ENCODE peak calls at places on chromosomes 6 and 20, in five cellular contexts. S is HFF-Myc; Y is AG08396; R is hypothalamus; C is activated gamma-delta T cell treated with anti-CD3 and anti-CD28 coated beads, Interleukin-2, amount 50 U/mL, for 16 hours. V is an unnamed sample.

GRCh38 chr6:144190593-144190992 is 40.3 kb downstream of the STX11 start:
- DNase-seq in S (peak), Y (peak), R (no peak), C (no peak), V (no peak)

GRCh38 chr20:63177785-63178444 is 38.0 kb downstream of the YTHDF1 start:
- DNase-seq in S (no peak), Y (no peak), R (no peak), C (no peak), V (no peak)

GRCh38 chr6:42756713-42757112 is 10.8 kb upstream of the TBCC start:
- DNase-seq in S (no peak), Y (no peak), R (no peak), C (no peak), V (no peak)

GRCh38 chr20:18019068-18019467 is 38.6 kb downstream of the OVOL2 start:
- DNase-seq in S (no peak), Y (peak), R (no peak), C (no peak), V (no peak)

GRCh38 chr20:21513181-21513663 is 642 bp downstream of the NKX2-2 start:
- DNase-seq in S (no peak), Y (peak), R (no peak), C (no peak), V (no peak)

GRCh38 chr20:38127920-38128528 is 37.0 kb downstream of the TGM2 start:
- DNase-seq in S (no peak), Y (no peak), R (no peak), C (no peak), V (no peak)

GRCh38 chr6:147216915-147217314 is 12.7 kb downstream of the STXBP5 start:
- DNase-seq in S (no peak), Y (no peak), R (no peak), C (no peak), V (no peak)

GRCh38 chr6:170584954-170585498 is 589 bp upstream of the PDCD2 start:
- DNase-seq in S (no peak), Y (no peak), R (no peak), C (no peak), V (no peak)

GRCh38 chr6:170445487-170445886 is 107.6 kb downstream of the PSMB1 start:
- DNase-seq in S (no peak), Y (no peak), R (no peak), C (no peak), V (no peak)

GRCh38 chr6:117444600-117444999 is 18.9 kb upstream of the ROS1 start:
- DNase-seq in S (no peak), Y (no peak), R (no peak), C (no peak), V (no peak)

GRCh38 chr6:36724514-36725385 is 27.1 kb downstream of the RAB44 start:
- DNase-seq in S (peak), Y (peak), R (no peak), C (no peak), V (no peak)

GRCh38 chr6:164069352-164070022 is 655.0 kb downstream of the QKI start:
- DNase-seq in S (no peak), Y (no peak), R (peak), C (no peak), V (no peak)

GRCh38 chr6:84227044-84227433 is 404 bp downstream of the CEP162 start:
- DNase-seq in S (no peak), Y (no peak), R (no peak), C (no peak), V (no peak)

GRCh38 chr6:117494694-117495318 is 12.3 kb downstream of the DCBLD1 start:
- DNase-seq in S (no peak), Y (no peak), R (no peak), C (no peak), V (no peak)

GRCh38 chr20:3749689-3750639 is 17.5 kb downstream of the HSPA12B start:
- DNase-seq in S (no peak), Y (peak), R (no peak), C (no peak), V (no peak)

GRCh38 chr6:5525209-5525608 is 263.9 kb downstream of the FARS2 start:
- DNase-seq in S (peak), Y (no peak), R (no peak), C (no peak), V (no peak)

GRCh38 chr20:52493177-52493711 is 301.7 kb upstream of the ZFP64 start:
- DNase-seq in S (no peak), Y (no peak), R (no peak), C (no peak), V (no peak)

GRCh38 chr20:3238616-3239025 is 369 bp downstream of the SLC4A11 start:
- DNase-seq in S (no peak), Y (peak), R (no peak), C (peak), V (no peak)

GRCh38 chr6:42441661-42442081 is 10.1 kb downstream of the TRERF1 start:
- DNase-seq in S (no peak), Y (no peak), R (no peak), C (no peak), V (no peak)

GRCh38 chr6:108164815-108165706 is 761 bp upstream of the NR2E1 start:
- DNase-seq in S (no peak), Y (no peak), R (no peak), C (no peak), V (no peak)

GRCh38 chr20:39190666-39191570 is 228.8 kb downstream of the DHX35 start:
- DNase-seq in S (no peak), Y (peak), R (no peak), C (no peak), V (no peak)

GRCh38 chr6:8149350-8149749 is 47.0 kb upstream of the EEF1E1 start:
- DNase-seq in S (no peak), Y (no peak), R (no peak), C (no peak), V (no peak)

GRCh38 chr6:12473494-12473893 is 183.3 kb downstream of the EDN1 start:
- DNase-seq in S (no peak), Y (no peak), R (no peak), C (no peak), V (no peak)

GRCh38 chr6:27752038-27752885 is 159.9 kb downstream of the OR2B2 start:
- DNase-seq in S (peak), Y (peak), R (peak), C (no peak), V (peak)

GRCh38 chr6:33419580-33420492 is at the start of gene SYNGAP1:
- DNase-seq in S (no peak), Y (no peak), R (peak), C (no peak), V (peak)

GRCh38 chr20:21235713-21236445 is 67.3 kb upstream of the XRN2 start:
- DNase-seq in S (peak), Y (peak), R (peak), C (peak), V (peak)

GRCh38 chr20:33964431-33964830 is 29.3 kb upstream of the RALY start:
- DNase-seq in S (no peak), Y (no peak), R (no peak), C (no peak), V (no peak)

GRCh38 chr6:138105446-138105845 is 1.8 kb downstream of the PERP start:
- DNase-seq in S (no peak), Y (no peak), R (no peak), C (no peak), V (peak)

GRCh38 chr20:12177657-12178293 is 260.1 kb downstream of the BTBD3 start:
- DNase-seq in S (no peak), Y (no peak), R (no peak), C (no peak), V (peak)

GRCh38 chr20:37316116-37316774 is 26.8 kb downstream of the MANBAL start:
- DNase-seq in S (no peak), Y (no peak), R (no peak), C (no peak), V (no peak)

GRCh38 chr6:49892280-49892679 is 25.9 kb upstream of the CRISP1 start:
- DNase-seq in S (no peak), Y (no peak), R (no peak), C (no peak), V (no peak)